ENCODE peak calls at places on chromosomes 2 and 18, in five cellular contexts. One of them, this sample, is unnamed.
A peak's percentile ranks its signal among the peaks of the same experiment; 100 is the strongest.

GRCh38 chr2:74036450-74037175 is 51.9 kb downstream of the TET3 start:
- DNase-seq in neuronal stem cell: no peak
- DNase-seq in H1: no peak
- DNase-seq in mesenchymal stem cell: no peak
- DNase-seq in H9: no peak
- DNase-seq in this sample: no peak

GRCh38 chr2:33378551-33379220 is 97.8 kb upstream of the RASGRP3 start:
- DNase-seq in mesenchymal stem cell: peak; percentile 38
- DNase-seq in H1: no peak
- DNase-seq in neuronal stem cell: peak; percentile 44
- DNase-seq in H9: no peak
- DNase-seq in this sample: no peak

GRCh38 chr2:176174850-176175728 is 13.4 kb upstream of the HOXD1 start:
- DNase-seq in H9: peak; percentile 81
- DNase-seq in H1: peak; percentile 80
- DNase-seq in neuronal stem cell: no peak
- DNase-seq in mesenchymal stem cell: no peak
- DNase-seq in this sample: no peak

GRCh38 chr2:105397959-105398521 is 811 bp downstream of the FHL2 start:
- DNase-seq in H1: no peak
- DNase-seq in neuronal stem cell: no peak
- DNase-seq in mesenchymal stem cell: no peak
- DNase-seq in H9: no peak
- DNase-seq in this sample: no peak

GRCh38 chr2:78245394-78246140 is 723.4 kb upstream of the LRRTM4 start:
- DNase-seq in H9: no peak
- DNase-seq in neuronal stem cell: peak; percentile 30
- DNase-seq in mesenchymal stem cell: no peak
- DNase-seq in H1: no peak
- DNase-seq in this sample: no peak

GRCh38 chr2:111534816-111535803 is 348.9 kb downstream of the ANAPC1 start:
- DNase-seq in mesenchymal stem cell: peak; percentile 72
- DNase-seq in neuronal stem cell: no peak
- DNase-seq in H1: no peak
- DNase-seq in H9: no peak
- DNase-seq in this sample: no peak

GRCh38 chr2:26805241-26805676 is 19.4 kb downstream of the CENPA start:
- DNase-seq in H9: no peak
- DNase-seq in neuronal stem cell: no peak
- DNase-seq in H1: no peak
- DNase-seq in mesenchymal stem cell: peak; percentile 88
- DNase-seq in this sample: no peak

GRCh38 chr2:235116885-235117492 is 165.2 kb downstream of the SH3BP4 start:
- DNase-seq in H1: no peak
- DNase-seq in neuronal stem cell: peak; percentile 27
- DNase-seq in H9: no peak
- DNase-seq in mesenchymal stem cell: peak; percentile 65
- DNase-seq in this sample: peak; percentile 79

GRCh38 chr2:100963026-100963375 is 39.1 kb upstream of the RPL31 start:
- DNase-seq in H9: no peak
- DNase-seq in neuronal stem cell: no peak
- DNase-seq in mesenchymal stem cell: no peak
- DNase-seq in H1: no peak
- DNase-seq in this sample: no peak

GRCh38 chr2:192151848-192152247 is 42.9 kb downstream of the TMEFF2 start:
- DNase-seq in neuronal stem cell: no peak
- DNase-seq in H1: no peak
- DNase-seq in mesenchymal stem cell: peak; percentile 17
- DNase-seq in H9: no peak
- DNase-seq in this sample: no peak

GRCh38 chr2:95298471-95299111 is 1.4 kb downstream of the KCNIP3 start:
- DNase-seq in mesenchymal stem cell: no peak
- DNase-seq in H1: no peak
- DNase-seq in H9: no peak
- DNase-seq in neuronal stem cell: no peak
- DNase-seq in this sample: no peak

GRCh38 chr18:66329716-66330115 is 274.2 kb downstream of the CDH19 start:
- DNase-seq in mesenchymal stem cell: no peak
- DNase-seq in neuronal stem cell: no peak
- DNase-seq in H1: no peak
- DNase-seq in H9: no peak
- DNase-seq in this sample: no peak

GRCh38 chr18:60090170-60090569 is 190.4 kb downstream of the PMAIP1 start:
- DNase-seq in neuronal stem cell: no peak
- DNase-seq in mesenchymal stem cell: no peak
- DNase-seq in H9: no peak
- DNase-seq in H1: no peak
- DNase-seq in this sample: no peak

GRCh38 chr2:127047716-127048617 is 59.0 kb downstream of the BIN1 start:
- DNase-seq in neuronal stem cell: no peak
- DNase-seq in H1: peak; percentile 29
- DNase-seq in H9: peak; percentile 18
- DNase-seq in mesenchymal stem cell: no peak
- DNase-seq in this sample: no peak

GRCh38 chr2:184498936-184499335 is 99.4 kb upstream of the ZNF804A start:
- DNase-seq in H1: no peak
- DNase-seq in H9: no peak
- DNase-seq in neuronal stem cell: no peak
- DNase-seq in mesenchymal stem cell: peak; percentile 5
- DNase-seq in this sample: no peak

GRCh38 chr18:45228989-45229388 is 386.3 kb upstream of the SLC14A2 start:
- DNase-seq in mesenchymal stem cell: no peak
- DNase-seq in neuronal stem cell: no peak
- DNase-seq in H9: no peak
- DNase-seq in H1: no peak
- DNase-seq in this sample: no peak

GRCh38 chr2:237196866-237197618 is 111.4 kb downstream of the COPS8 start:
- DNase-seq in neuronal stem cell: no peak
- DNase-seq in mesenchymal stem cell: peak; percentile 83
- DNase-seq in H9: no peak
- DNase-seq in H1: no peak
- DNase-seq in this sample: peak; percentile 34

GRCh38 chr2:121626777-121627524 is 22.3 kb downstream of the CLASP1 start:
- DNase-seq in H9: no peak
- DNase-seq in mesenchymal stem cell: peak; percentile 49
- DNase-seq in H1: no peak
- DNase-seq in neuronal stem cell: no peak
- DNase-seq in this sample: no peak

GRCh38 chr2:169090133-169090820 is 20.9 kb downstream of the DHRS9 start:
- DNase-seq in mesenchymal stem cell: no peak
- DNase-seq in H9: no peak
- DNase-seq in H1: no peak
- DNase-seq in neuronal stem cell: no peak
- DNase-seq in this sample: no peak

GRCh38 chr18:30481871-30482270 is 560.7 kb downstream of the DSC3 start:
- DNase-seq in mesenchymal stem cell: no peak
- DNase-seq in neuronal stem cell: no peak
- DNase-seq in H1: no peak
- DNase-seq in H9: peak; percentile 27
- DNase-seq in this sample: no peak

GRCh38 chr2:73268831-73269685 is 15.2 kb downstream of the FBXO41 start:
- DNase-seq in H1: peak; percentile 85
- DNase-seq in mesenchymal stem cell: no peak
- DNase-seq in H9: peak; percentile 88
- DNase-seq in neuronal stem cell: no peak
- DNase-seq in this sample: no peak

GRCh38 chr2:8515390-8515761 is 166.5 kb upstream of the ID2 start:
- DNase-seq in H1: no peak
- DNase-seq in neuronal stem cell: no peak
- DNase-seq in H9: no peak
- DNase-seq in mesenchymal stem cell: peak; percentile 16
- DNase-seq in this sample: no peak

GRCh38 chr2:239893236-239893515 is 132.0 kb downstream of the NDUFA10 start:
- DNase-seq in H1: no peak
- DNase-seq in mesenchymal stem cell: no peak
- DNase-seq in neuronal stem cell: no peak
- DNase-seq in H9: peak; percentile 20
- DNase-seq in this sample: no peak

GRCh38 chr18:7111134-7111533 is 6.5 kb downstream of the LAMA1 start:
- DNase-seq in neuronal stem cell: no peak
- DNase-seq in H1: no peak
- DNase-seq in H9: no peak
- DNase-seq in mesenchymal stem cell: no peak
- DNase-seq in this sample: no peak

GRCh38 chr2:100054426-100054825 is 88.0 kb downstream of the AFF3 start:
- DNase-seq in neuronal stem cell: no peak
- DNase-seq in mesenchymal stem cell: no peak
- DNase-seq in H1: no peak
- DNase-seq in H9: no peak
- DNase-seq in this sample: peak; percentile 54

GRCh38 chr2:393711-394696 is 106.1 kb upstream of the ALKAL2 start:
- DNase-seq in mesenchymal stem cell: no peak
- DNase-seq in H1: no peak
- DNase-seq in neuronal stem cell: peak; percentile 12
- DNase-seq in H9: no peak
- DNase-seq in this sample: peak; percentile 94

GRCh38 chr2:172924070-172924469 is 151.6 kb upstream of the MAP3K20 start:
- DNase-seq in mesenchymal stem cell: no peak
- DNase-seq in H1: no peak
- DNase-seq in neuronal stem cell: no peak
- DNase-seq in H9: no peak
- DNase-seq in this sample: no peak

GRCh38 chr2:16323131-16323520 is 342.5 kb downstream of the CYRIA start:
- DNase-seq in neuronal stem cell: no peak
- DNase-seq in H1: no peak
- DNase-seq in mesenchymal stem cell: no peak
- DNase-seq in H9: no peak
- DNase-seq in this sample: no peak

GRCh38 chr18:55706893-55707292 is 118.9 kb upstream of the TCF4 start:
- DNase-seq in neuronal stem cell: no peak
- DNase-seq in mesenchymal stem cell: peak; percentile 33
- DNase-seq in H9: no peak
- DNase-seq in H1: no peak
- DNase-seq in this sample: peak; percentile 80

DNA sequence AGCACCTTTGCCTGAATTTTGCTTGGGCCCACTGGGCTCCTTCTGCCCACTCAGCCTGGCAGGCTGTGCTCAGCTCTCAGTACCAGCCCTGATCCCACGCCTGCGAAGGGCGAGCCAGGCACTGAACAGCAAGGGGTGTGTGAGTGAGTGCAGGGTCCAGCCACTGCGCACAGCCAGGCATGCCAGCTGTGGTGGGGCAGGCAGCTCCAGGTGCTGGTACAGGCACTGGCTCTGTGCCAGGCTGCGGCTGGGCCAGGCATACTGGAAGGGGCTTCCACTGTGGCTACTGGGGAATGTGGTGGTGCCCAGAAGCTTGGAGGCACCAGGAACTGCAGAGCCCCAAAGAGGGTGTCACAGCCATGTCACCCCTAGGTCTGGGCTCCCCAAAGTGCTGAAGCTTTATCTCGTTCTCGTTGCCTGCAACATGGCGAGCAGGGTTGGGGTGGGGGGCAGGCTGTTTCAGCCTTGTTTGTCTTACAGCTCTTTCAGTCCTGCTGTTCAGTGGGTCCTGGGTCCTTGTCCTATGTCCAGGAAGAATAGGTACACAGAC is 8.8 kb downstream of the DYSF start:
- DNase-seq in H1: peak; percentile 39
- DNase-seq in H9: peak; percentile 20
- DNase-seq in neuronal stem cell: no peak
- DNase-seq in mesenchymal stem cell: no peak
- DNase-seq in this sample: no peak
- H2BK12ac ChIP-seq in H1: peak overlapping the region; percentile 41
- H2BK12ac ChIP-seq in H9: no peak overlapping the region
- H2BK12ac ChIP-seq in neuronal stem cell: peak overlapping the region; percentile 64
- H2BK12ac ChIP-seq in mesenchymal stem cell: no peak overlapping the region
- H2BK12ac ChIP-seq in this sample: no peak overlapping the region

GRCh38 chr2:163044116-163044515 is 205.5 kb upstream of the KCNH7 start:
- DNase-seq in H1: no peak
- DNase-seq in neuronal stem cell: no peak
- DNase-seq in mesenchymal stem cell: no peak
- DNase-seq in H9: no peak
- DNase-seq in this sample: no peak
- H2BK12ac ChIP-seq in H1: no peak overlapping the region
- H2BK12ac ChIP-seq in neuronal stem cell: no peak overlapping the region
- H2BK12ac ChIP-seq in mesenchymal stem cell: no peak overlapping the region
- H2BK12ac ChIP-seq in H9: no peak overlapping the region
- H2BK12ac ChIP-seq in this sample: no peak overlapping the region

DNA sequence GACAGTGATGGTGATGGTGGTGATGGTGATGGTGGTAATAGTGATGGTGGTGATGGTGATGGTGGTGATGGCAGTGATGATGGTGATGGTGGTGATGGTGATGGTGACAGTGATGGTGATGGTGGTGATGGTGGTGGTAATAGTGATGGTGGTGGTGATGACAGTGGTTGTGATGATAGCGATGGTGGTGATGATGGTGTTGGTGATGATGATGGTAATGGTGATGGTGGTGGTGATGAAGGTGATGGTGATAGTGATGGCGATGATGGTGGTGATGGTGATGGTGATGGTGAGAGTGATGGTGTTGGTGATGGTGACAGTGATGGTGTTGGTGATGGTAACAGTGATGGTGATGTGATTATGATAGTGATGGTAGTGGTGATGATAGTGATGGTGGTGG is 94.3 kb downstream of the ASB1 start:
- DNase-seq in H9: no peak
- DNase-seq in neuronal stem cell: no peak
- DNase-seq in mesenchymal stem cell: no peak
- DNase-seq in H1: no peak
- DNase-seq in this sample: no peak
- H2BK12ac ChIP-seq in H9: no peak overlapping the region
- H2BK12ac ChIP-seq in neuronal stem cell: no peak overlapping the region
- H2BK12ac ChIP-seq in mesenchymal stem cell: no peak overlapping the region
- H2BK12ac ChIP-seq in H1: no peak overlapping the region
- H2BK12ac ChIP-seq in this sample: no peak overlapping the region

GRCh38 chr2:118052474-118052873 is 35.8 kb upstream of the INSIG2 start:
- DNase-seq in neuronal stem cell: no peak
- DNase-seq in H1: no peak
- DNase-seq in mesenchymal stem cell: no peak
- DNase-seq in H9: no peak
- DNase-seq in this sample: no peak
- H2BK12ac ChIP-seq in neuronal stem cell: no peak overlapping the region
- H2BK12ac ChIP-seq in H1: no peak overlapping the region
- H2BK12ac ChIP-seq in mesenchymal stem cell: no peak overlapping the region
- H2BK12ac ChIP-seq in H9: no peak overlapping the region
- H2BK12ac ChIP-seq in this sample: no peak overlapping the region

DNA sequence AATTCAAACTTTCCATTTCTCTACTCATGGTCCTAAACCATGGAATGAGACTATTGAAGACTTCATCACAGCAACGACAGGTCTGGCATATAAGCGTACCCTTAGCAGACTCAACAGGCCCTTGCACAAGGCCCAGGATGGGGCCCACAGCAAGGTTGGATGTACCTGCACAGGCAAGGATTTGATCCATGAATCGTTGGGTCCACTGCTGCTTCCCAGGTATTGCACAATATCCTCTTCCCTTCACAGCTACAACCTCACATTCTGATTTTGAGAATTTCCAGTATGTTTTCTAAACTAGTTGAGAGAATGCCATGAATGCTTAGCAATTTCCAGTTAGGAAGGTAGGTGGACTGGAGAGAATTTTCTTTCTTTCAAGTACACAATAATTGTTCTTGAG is 515.8 kb downstream of the SUCLG1 start:
- DNase-seq in H1: no peak
- DNase-seq in mesenchymal stem cell: no peak
- DNase-seq in H9: no peak
- DNase-seq in neuronal stem cell: no peak
- DNase-seq in this sample: no peak
- H2BK12ac ChIP-seq in H1: no peak overlapping the region
- H2BK12ac ChIP-seq in mesenchymal stem cell: no peak overlapping the region
- H2BK12ac ChIP-seq in H9: no peak overlapping the region
- H2BK12ac ChIP-seq in neuronal stem cell: no peak overlapping the region
- H2BK12ac ChIP-seq in this sample: no peak overlapping the region

This sample was measured in trophoblast cell.